ENCODE peak calls at places on chromosomes 11 and 22, in four cellular contexts. L is fibroblast of pulmonary artery; R is HFFc6; N is activated naive CD8-positive, alpha-beta T cell treated with anti-CD3 and anti-CD28 coated beads, Interleukin-2, amount 50 U/mL, for 16 hours. Z is an unnamed sample.
A peak's percentile ranks its signal among the peaks of the same experiment; 100 is the strongest.

GRCh38 chr11:13337986-13338436 is 60.4 kb downstream of the BMAL1 start:
- DNase-seq in N (no peak), L (peak; percentile 60), R (peak; percentile 36), Z (no peak)

GRCh38 chr11:74175923-74176322 is 4.8 kb downstream of the PPME1 start:
- DNase-seq in R (no peak), L (no peak), N (no peak), Z (no peak)

GRCh38 chr11:763073-763463 is 14.2 kb downstream of the GATD1 start:
- DNase-seq in L (no peak), N (no peak), R (no peak), Z (no peak)

GRCh38 chr22:44163536-44163935 is 17.2 kb upstream of the PARVG start:
- DNase-seq in L (no peak), R (no peak), N (no peak), Z (no peak)

GRCh38 chr11:110903830-110904229 is 191.6 kb upstream of the ARHGAP20 start:
- DNase-seq in N (no peak), L (no peak), R (peak; percentile 53), Z (no peak)

GRCh38 chr11:86261328-86261727 is 16.8 kb downstream of the EED start:
- DNase-seq in L (no peak), N (no peak), R (no peak), Z (no peak)

GRCh38 chr11:103867481-103867880 is 169.0 kb upstream of the DDI1 start:
- DNase-seq in L (no peak), R (no peak), N (no peak), Z (no peak)

GRCh38 chr22:27780161-27780575 is 21.4 kb downstream of the MN1 start:
- DNase-seq in R (no peak), L (peak; percentile 87), N (no peak), Z (no peak)

GRCh38 chr22:35995345-35995744 is 33.3 kb downstream of the RBFOX2 start:
- DNase-seq in R (no peak), L (no peak), N (no peak), Z (no peak)

GRCh38 chr22:45344339-45344738 is 34.6 kb downstream of the FAM118A start:
- DNase-seq in R (no peak), L (peak; percentile 31), N (no peak), Z (no peak)

GRCh38 chr11:3369366-3369765 is 9.6 kb downstream of the ZNF195 start:
- DNase-seq in R (no peak), L (no peak), N (no peak), Z (no peak)

GRCh38 chr22:39999144-39999757 is 4.5 kb downstream of the FAM83F start:
- DNase-seq in R (peak; percentile 61), L (peak; percentile 57), N (no peak), Z (no peak)

GRCh38 chr11:117314840-117315239 is 1.2 kb downstream of the BACE1 start:
- DNase-seq in L (no peak), N (no peak), R (no peak), Z (no peak)

GRCh38 chr22:42080287-42080686 is 787 bp downstream of the SMDT1 start:
- DNase-seq in N (no peak), L (peak; percentile 60), R (peak; percentile 51), Z (no peak)

GRCh38 chr11:47348859-47349258 is 3.6 kb downstream of the MYBPC3 start:
- DNase-seq in L (peak; percentile 50), N (no peak), R (peak; percentile 20), Z (no peak)

GRCh38 chr11:130163346-130164220 is 4.0 kb downstream of the ST14 start:
- DNase-seq in N (no peak), L (no peak), R (no peak), Z (no peak)

GRCh38 chr11:78419327-78419726 is 1.7 kb upstream of the GAB2 start:
- DNase-seq in N (no peak), L (peak; percentile 99), R (peak; percentile 94), Z (peak; percentile 84)

GRCh38 chr22:48157676-48158075 is 1395.2 kb downstream of the TBC1D22A start:
- DNase-seq in L (no peak), N (no peak), R (no peak), Z (no peak)

GRCh38 chr11:130872961-130873360 is 43.3 kb downstream of the SNX19 start:
- DNase-seq in L (peak; percentile 59), N (no peak), R (peak; percentile 64), Z (peak; percentile 52)

GRCh38 chr11:94203070-94203469 is 74.4 kb downstream of the PANX1 start:
- DNase-seq in N (no peak), L (no peak), R (no peak), Z (no peak)

GRCh38 chr22:44975444-44976262 is 34.2 kb downstream of the PHF21B start:
- DNase-seq in N (no peak), R (peak; percentile 69), L (peak; percentile 84), Z (peak; percentile 55)

GRCh38 chr11:877565-877964 is 33.0 kb downstream of the CHID1 start:
- DNase-seq in N (no peak), R (no peak), L (no peak), Z (no peak)

GRCh38 chr11:2122222-2122906 is 16.8 kb downstream of the IGF2 start:
- DNase-seq in R (peak; percentile 35), L (peak; percentile 11), N (no peak), Z (no peak)

GRCh38 chr11:119389611-119390254 is 8.2 kb upstream of the USP2 start:
- DNase-seq in R (no peak), L (no peak), N (no peak), Z (no peak)

GRCh38 chr22:34105461-34106062 is 185.3 kb upstream of the LARGE1 start:
- DNase-seq in N (no peak), L (no peak), R (no peak), Z (no peak)

GRCh38 chr11:128476031-128476430 is 111.3 kb downstream of the ETS1 start:
- DNase-seq in L (no peak), N (no peak), R (no peak), Z (no peak)

GRCh38 chr22:43883012-43883661 is 8.7 kb downstream of the PNPLA5 start:
- DNase-seq in L (peak; percentile 69), N (peak; percentile 11), R (peak; percentile 73), Z (no peak)

GRCh38 chr22:41532908-41533825 is 11.1 kb downstream of the POLR3H start:
- DNase-seq in L (peak; percentile 71), R (peak; percentile 48), N (peak; percentile 31), Z (no peak)

GRCh38 chr11:126722006-126722736 is 278.4 kb downstream of the KIRREL3 start:
- DNase-seq in N (no peak), R (no peak), L (no peak), Z (no peak)

GRCh38 chr11:111785886-111786412 is 19.8 kb upstream of the PPP2R1B start:
- DNase-seq in R (no peak), N (no peak), L (no peak), Z (no peak)

GRCh38 chr11:64692764-64693331 is 30.1 kb downstream of the NRXN2 start:
- DNase-seq in L (no peak), N (no peak), R (no peak), Z (no peak)

GRCh38 chr11:76321820-76322524 is 59.0 kb downstream of the THAP12 start:
- DNase-seq in R (no peak), N (no peak), L (no peak), Z (no peak)

GRCh38 chr11:34899633-34900016 is 16.6 kb downstream of the APIP start:
- DNase-seq in N (no peak), L (no peak), R (no peak), Z (no peak)

GRCh38 chr11:95335989-95336388 is 105.0 kb upstream of the SESN3 start:
- DNase-seq in N (no peak), L (no peak), R (no peak), Z (no peak)

GRCh38 chr11:3109434-3109833 is 52.2 kb upstream of the CARS1 start:
- DNase-seq in R (no peak), N (no peak), L (no peak), Z (no peak)

Z was measured in GM04504.